ENCODE peak calls at places on chromosome 21, in ten cellular contexts. V, W, O, N, H, A, U, F, X and E are unnamed samples.

GRCh38 chr21:26587621-26588260 is 14.7 kb upstream of the CYYR1 start:
- DNase-seq in U (no peak), O (peak), V (no peak), W (no peak), X (no peak), N (no peak), A (no peak), F (no peak), H (no peak), E (no peak)

GRCh38 chr21:45556645-45557601 is 14.7 kb upstream of the SLC19A1 start:
- DNase-seq in H (no peak), W (peak), V (no peak), F (no peak), O (no peak), N (no peak), U (peak), A (no peak), X (no peak), E (peak)

GRCh38 chr21:36966066-36966845 is at the start of gene HLCS:
- DNase-seq in A (peak), V (peak), X (peak), O (peak), N (no peak), U (peak), H (peak), W (peak), F (peak), E (peak)

GRCh38 chr21:46114963-46115362 is 17.1 kb downstream of the COL6A2 start:
- DNase-seq in W (peak), O (no peak), V (no peak), H (no peak), N (no peak), U (peak), X (no peak), A (no peak), F (no peak), E (peak)

GRCh38 chr21:45981641-45982255 is at the start of gene COL6A1:
- DNase-seq in H (no peak), N (peak), W (peak), U (peak), X (no peak), O (peak), A (peak), V (peak), F (no peak), E (peak)

GRCh38 chr21:32569261-32570230 is 15.8 kb downstream of the TCP10L start:
- DNase-seq in X (peak), H (peak), V (peak), O (peak), N (peak), A (peak), U (peak), W (peak), F (peak), E (peak)

GRCh38 chr21:26041441-26042180 is 129.0 kb downstream of the APP start:
- DNase-seq in V (no peak), F (peak), O (peak), U (no peak), H (no peak), A (no peak), N (no peak), X (no peak), W (no peak), E (no peak)

GRCh38 chr21:31459457-31459856 is 115.4 kb upstream of the TIAM1 start:
- DNase-seq in F (no peak), A (no peak), U (no peak), N (no peak), V (no peak), O (no peak), H (no peak), W (no peak), X (no peak), E (no peak)

GRCh38 chr21:39705849-39706248 is 39.1 kb upstream of the IGSF5 start:
- DNase-seq in A (no peak), X (no peak), O (peak), W (no peak), H (no peak), U (no peak), F (peak), N (no peak), V (no peak), E (no peak)

GRCh38 chr21:38911523-38912354 is 106.0 kb downstream of the ETS2 start:
- DNase-seq in X (no peak), O (no peak), F (no peak), U (no peak), V (no peak), W (no peak), N (no peak), H (no peak), A (no peak), E (no peak)